ENCODE peak calls at places on chromosome 6, in seven cellular contexts. Z, F, L, G, W, I and Y are unnamed samples.

GRCh38 chr6:337782-338464 is 45.6 kb downstream of the DUSP22 start:
- DNase-seq in L (no peak), Z (no peak), W (no peak), F (no peak), G (no peak), I (no peak), Y (no peak)

GRCh38 chr6:111487656-111488055 is 4.6 kb upstream of the REV3L start:
- DNase-seq in Z (peak; percentile 40), G (no peak), L (peak; percentile 83), W (peak; percentile 81), I (no peak), F (no peak), Y (no peak)

GRCh38 chr6:90286884-90287488 is 9.7 kb downstream of the BACH2 start:
- DNase-seq in Z (no peak), L (no peak), F (peak; percentile 74), W (peak; percentile 43), I (peak; percentile 72), G (no peak), Y (no peak)

GRCh38 chr6:43636312-43636667 is 650 bp downstream of the MAD2L1BP start:
- DNase-seq in W (peak; percentile 41), Z (no peak), L (peak; percentile 15), I (no peak), F (no peak), G (no peak), Y (no peak)

GRCh38 chr6:151384151-151384550 is 7.2 kb downstream of the ZBTB2 start:
- DNase-seq in G (no peak), F (no peak), I (no peak), W (no peak), L (no peak), Z (no peak), Y (no peak)

GRCh38 chr6:105108631-105109262 is 71.1 kb downstream of the POPDC3 start:
- DNase-seq in Z (no peak), G (no peak), L (no peak), I (no peak), W (no peak), F (no peak), Y (no peak)

GRCh38 chr6:153103256-153103655 is 27.8 kb downstream of the RGS17 start:
- DNase-seq in L (no peak), G (no peak), Z (no peak), F (peak; percentile 11), I (no peak), W (no peak), Y (no peak)

GRCh38 chr6:34663887-34664269 is 32.7 kb downstream of the ILRUN start:
- DNase-seq in W (peak; percentile 28), F (no peak), I (no peak), Z (no peak), G (no peak), L (no peak), Y (no peak)

GRCh38 chr6:100023798-100024197 is 29.8 kb upstream of the MCHR2 start:
- DNase-seq in Z (no peak), W (no peak), F (no peak), G (no peak), L (no peak), I (no peak), Y (no peak)

GRCh38 chr6:29537714-29538403 is 21.7 kb downstream of the UBD start:
- DNase-seq in I (no peak), F (no peak), L (no peak), G (peak; percentile 25), W (no peak), Z (no peak), Y (no peak)

GRCh38 chr6:36984581-36985383 is 1.2 kb downstream of the MTCH1 start:
- DNase-seq in F (peak; percentile 74), W (peak; percentile 87), Z (peak; percentile 49), L (peak; percentile 68), G (peak; percentile 47), I (peak; percentile 19), Y (no peak)

GRCh38 chr6:149239573-149240209 is 77.8 kb upstream of the TAB2 start:
- DNase-seq in Z (no peak), F (no peak), W (no peak), I (no peak), G (no peak), L (no peak), Y (no peak)

GRCh38 chr6:36678488-36679042 is at the start of gene CDKN1A:
- DNase-seq in G (peak; percentile 90), W (peak; percentile 100), L (peak; percentile 97), Z (peak; percentile 89), I (peak; percentile 68), F (peak; percentile 90), Y (no peak)

GRCh38 chr6:144725731-144726522 is 440.8 kb downstream of the UTRN start:
- DNase-seq in I (no peak), G (no peak), L (no peak), F (peak; percentile 80), W (no peak), Z (peak; percentile 25), Y (no peak)

GRCh38 chr6:82507112-82507511 is 143.5 kb downstream of the TPBG start:
- DNase-seq in I (no peak), Z (no peak), F (no peak), W (peak; percentile 3), L (no peak), G (no peak), Y (peak; percentile 39)

GRCh38 chr6:106085687-106085983 is 501 bp upstream of the PRDM1 start:
- DNase-seq in L (no peak), I (no peak), G (no peak), W (no peak), Z (no peak), F (no peak), Y (no peak)

GRCh38 chr6:5379647-5380242 is 118.4 kb downstream of the FARS2 start:
- DNase-seq in Z (no peak), W (peak; percentile 76), I (peak; percentile 24), F (peak; percentile 63), L (peak; percentile 25), G (no peak), Y (peak; percentile 6)

GRCh38 chr6:99348220-99348822 is 1.2 kb downstream of the FAXC start:
- DNase-seq in G (no peak), L (no peak), I (no peak), F (peak; percentile 47), W (no peak), Z (no peak), Y (no peak)

GRCh38 chr6:45728674-45729073 is 287.0 kb downstream of the CLIC5 start:
- DNase-seq in G (no peak), Z (peak; percentile 66), L (peak; percentile 75), W (peak; percentile 79), I (no peak), F (no peak), Y (no peak)

DNA sequence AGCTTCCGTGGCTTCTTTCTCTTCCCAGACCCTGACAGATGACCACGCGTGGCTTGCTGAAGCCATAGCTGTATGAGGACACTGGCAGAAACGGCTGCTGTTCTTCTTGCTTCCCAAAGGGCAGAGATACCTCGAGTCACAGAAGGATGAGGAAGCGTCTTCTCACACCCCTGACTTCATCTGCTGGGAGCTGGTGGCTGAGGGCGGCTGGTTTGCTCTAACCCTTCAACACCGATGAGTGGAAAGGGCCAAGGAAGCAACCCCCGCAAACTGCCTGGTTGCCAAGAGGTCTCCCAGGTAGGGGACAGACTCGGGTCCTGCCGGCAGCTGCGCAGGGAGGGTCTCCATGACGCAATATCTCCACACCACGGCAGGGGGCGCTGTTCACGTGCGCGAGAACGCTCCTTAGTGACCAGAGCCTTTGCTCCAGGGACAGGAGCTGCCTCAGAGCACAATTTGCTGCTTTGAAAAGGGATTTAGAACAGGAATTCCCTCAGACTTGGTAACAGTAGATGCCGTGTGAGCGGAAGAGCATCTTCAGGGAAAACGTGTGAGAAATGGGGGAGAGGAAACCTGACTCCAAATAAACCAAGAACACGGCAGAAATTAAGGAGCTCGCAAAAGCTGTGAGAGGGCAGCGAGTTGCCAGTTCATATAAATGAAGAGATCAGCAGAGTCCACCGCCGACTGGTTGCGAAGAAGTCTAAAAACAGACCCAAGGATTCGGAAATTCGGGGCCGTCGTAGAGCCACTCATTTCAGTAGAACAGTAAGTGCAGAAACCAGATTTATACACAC is 80.2 kb downstream of the ERMARD start:
- DNase-seq in G (peak; percentile 74), W (peak; percentile 77), I (peak; percentile 38), Z (peak; percentile 15), L (peak; percentile 37), F (peak; percentile 84), Y (no peak)
- H3K4me3 ChIP-seq in G (no peak overlapping the region), W (no peak overlapping the region), I (no peak overlapping the region), Z (peak overlapping the region; percentile 2), L (no peak overlapping the region), F (no peak overlapping the region), Y (no peak overlapping the region)

DNA sequence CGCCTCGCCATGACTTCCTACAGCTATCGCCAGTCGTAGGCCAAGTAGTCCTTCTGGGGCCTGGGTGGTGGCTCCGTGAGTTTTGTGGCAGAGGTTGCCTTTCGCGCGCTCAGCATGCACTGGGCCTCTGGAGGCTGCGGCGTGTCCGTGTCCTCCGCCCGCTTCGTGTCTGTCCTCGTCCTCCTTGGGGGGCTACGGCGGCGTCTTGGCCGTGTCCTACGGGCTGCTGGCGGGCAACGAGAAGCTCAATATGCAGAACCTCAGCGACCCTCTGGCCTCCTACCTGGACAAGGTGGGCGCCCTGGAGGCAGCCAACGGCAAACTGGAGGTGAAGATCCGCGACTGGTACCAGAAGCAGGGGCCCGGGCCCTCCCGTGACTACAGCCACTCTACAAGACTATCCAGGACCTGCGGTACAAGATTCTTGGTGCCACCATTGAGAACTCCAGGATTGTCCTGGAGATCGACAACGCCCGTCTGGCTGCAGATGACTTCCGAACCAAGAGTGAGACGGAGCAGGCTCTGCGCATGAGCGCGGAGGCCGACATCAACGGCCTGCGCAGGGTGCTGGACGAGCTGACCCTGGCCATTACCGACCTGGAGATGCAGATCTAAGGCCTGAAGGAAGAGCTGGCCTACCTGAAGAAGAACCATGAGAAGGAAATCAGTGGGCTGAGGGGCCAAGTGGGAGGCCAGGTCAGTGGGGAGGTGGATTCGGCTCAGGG is 296.3 kb downstream of the OGFRL1 start:
- DNase-seq in Z (no peak), W (no peak), F (no peak), G (no peak), I (no peak), L (no peak), Y (no peak)
- H3K4me3 ChIP-seq in Z (no peak overlapping the region), W (no peak overlapping the region), F (no peak overlapping the region), G (no peak overlapping the region), I (no peak overlapping the region), L (no peak overlapping the region), Y (no peak overlapping the region)

GRCh38 chr6:96014846-96015245 is 928 bp upstream of the FUT9 start:
- DNase-seq in L (no peak), F (no peak), W (no peak), G (no peak), Z (no peak), I (no peak), Y (no peak)

GRCh38 chr6:96016781-96017180 is 1.0 kb downstream of the FUT9 start:
- DNase-seq in I (no peak), F (no peak), L (no peak), G (no peak), Z (no peak), W (no peak), Y (no peak)

GRCh38 chr6:96015791-96016776 is at the start of gene FUT9:
- DNase-seq in I (no peak), W (no peak), Z (no peak), G (no peak), L (no peak), F (peak; percentile 39), Y (no peak)

GRCh38 chr6:96013531-96013930 is 2.2 kb upstream of the FUT9 start:
- DNase-seq in I (no peak), F (no peak), G (no peak), W (no peak), L (no peak), Z (no peak), Y (no peak)

GRCh38 chr6:96015321-96015790 is 418 bp upstream of the FUT9 start:
- DNase-seq in G (no peak), Z (no peak), F (peak; percentile 8), L (no peak), I (no peak), W (no peak), Y (no peak)
- H3K4me3 ChIP-seq in G (no peak overlapping the region), Z (no peak overlapping the region), F (no peak overlapping the region), L (no peak overlapping the region), I (no peak overlapping the region), W (no peak overlapping the region), Y (peak overlapping the region; percentile 83)

GRCh38 chr6:110020888-110021287 is 42.8 kb downstream of the GPR6 start:
- DNase-seq in F (no peak), I (no peak), Z (no peak), L (no peak), W (no peak), G (no peak), Y (no peak)
- H3K4me3 ChIP-seq in F (no peak overlapping the region), I (no peak overlapping the region), Z (no peak overlapping the region), L (no peak overlapping the region), W (no peak overlapping the region), G (no peak overlapping the region), Y (no peak overlapping the region)